ENCODE peak calls at places on chromosomes 1 and 21, in ten cellular contexts. One of them, this sample, is unnamed.

GRCh38 chr1:34683616-34684015 is 71.2 kb upstream of the GJB5 start:
- DNase-seq in tibial artery: no peak
- DNase-seq in suprapubic skin: no peak
- DNase-seq in RWPE2: no peak
- DNase-seq in HFF-Myc: no peak
- DNase-seq in fibroblast of the aortic adventitia: no peak
- DNase-seq in upper lobe of left lung: no peak
- DNase-seq in right atrium auricular region: peak
- DNase-seq in CD4-positive, alpha-beta T cell: no peak
- DNase-seq in B cell: no peak
- DNase-seq in this sample: no peak

GRCh38 chr1:200041337-200042118 is 14.0 kb downstream of the NR5A2 start:
- DNase-seq in fibroblast of the aortic adventitia: no peak
- DNase-seq in right atrium auricular region: no peak
- DNase-seq in HFF-Myc: no peak
- DNase-seq in B cell: no peak
- DNase-seq in suprapubic skin: no peak
- DNase-seq in tibial artery: no peak
- DNase-seq in RWPE2: no peak
- DNase-seq in upper lobe of left lung: no peak
- DNase-seq in CD4-positive, alpha-beta T cell: no peak
- DNase-seq in this sample: no peak

GRCh38 chr1:97986041-97987005 is 65.5 kb upstream of the DPYD start:
- DNase-seq in B cell: no peak
- DNase-seq in HFF-Myc: no peak
- DNase-seq in fibroblast of the aortic adventitia: no peak
- DNase-seq in right atrium auricular region: no peak
- DNase-seq in upper lobe of left lung: peak
- DNase-seq in CD4-positive, alpha-beta T cell: no peak
- DNase-seq in tibial artery: no peak
- DNase-seq in suprapubic skin: no peak
- DNase-seq in RWPE2: no peak
- DNase-seq in this sample: no peak

GRCh38 chr1:215567491-215568286 is 585 bp downstream of the KCTD3 start:
- DNase-seq in RWPE2: no peak
- DNase-seq in HFF-Myc: peak
- DNase-seq in tibial artery: no peak
- DNase-seq in upper lobe of left lung: peak
- DNase-seq in CD4-positive, alpha-beta T cell: no peak
- DNase-seq in suprapubic skin: no peak
- DNase-seq in B cell: peak
- DNase-seq in fibroblast of the aortic adventitia: peak
- DNase-seq in right atrium auricular region: no peak
- DNase-seq in this sample: no peak

GRCh38 chr1:109914587-109915240 is 4.1 kb downstream of the CSF1 start:
- DNase-seq in RWPE2: no peak
- DNase-seq in fibroblast of the aortic adventitia: peak
- DNase-seq in tibial artery: peak
- DNase-seq in HFF-Myc: peak
- DNase-seq in B cell: no peak
- DNase-seq in CD4-positive, alpha-beta T cell: no peak
- DNase-seq in upper lobe of left lung: no peak
- DNase-seq in right atrium auricular region: peak
- DNase-seq in suprapubic skin: peak
- DNase-seq in this sample: no peak

GRCh38 chr1:220680085-220680687 is 10.0 kb upstream of the C1orf115 start:
- DNase-seq in suprapubic skin: no peak
- DNase-seq in B cell: peak
- DNase-seq in upper lobe of left lung: no peak
- DNase-seq in fibroblast of the aortic adventitia: peak
- DNase-seq in tibial artery: no peak
- DNase-seq in HFF-Myc: no peak
- DNase-seq in CD4-positive, alpha-beta T cell: no peak
- DNase-seq in RWPE2: no peak
- DNase-seq in right atrium auricular region: no peak
- DNase-seq in this sample: no peak

GRCh38 chr1:205313681-205314308 is 7.8 kb downstream of the NUAK2 start:
- DNase-seq in B cell: peak
- DNase-seq in upper lobe of left lung: peak
- DNase-seq in suprapubic skin: no peak
- DNase-seq in tibial artery: peak
- DNase-seq in CD4-positive, alpha-beta T cell: no peak
- DNase-seq in right atrium auricular region: peak
- DNase-seq in fibroblast of the aortic adventitia: peak
- DNase-seq in HFF-Myc: no peak
- DNase-seq in RWPE2: no peak
- DNase-seq in this sample: no peak

GRCh38 chr21:25456672-25457071 is 150.6 kb downstream of the MRPL39 start:
- DNase-seq in RWPE2: no peak
- DNase-seq in tibial artery: no peak
- DNase-seq in B cell: peak
- DNase-seq in HFF-Myc: no peak
- DNase-seq in right atrium auricular region: no peak
- DNase-seq in upper lobe of left lung: no peak
- DNase-seq in suprapubic skin: no peak
- DNase-seq in CD4-positive, alpha-beta T cell: no peak
- DNase-seq in fibroblast of the aortic adventitia: no peak
- DNase-seq in this sample: no peak

GRCh38 chr1:178484698-178485225 is 12.0 kb downstream of the CLEC20A start:
- DNase-seq in B cell: no peak
- DNase-seq in tibial artery: no peak
- DNase-seq in HFF-Myc: no peak
- DNase-seq in fibroblast of the aortic adventitia: no peak
- DNase-seq in suprapubic skin: no peak
- DNase-seq in RWPE2: no peak
- DNase-seq in CD4-positive, alpha-beta T cell: no peak
- DNase-seq in right atrium auricular region: no peak
- DNase-seq in upper lobe of left lung: no peak
- DNase-seq in this sample: no peak

GRCh38 chr21:46190491-46191131 is 6.4 kb upstream of the SPATC1L start:
- DNase-seq in RWPE2: no peak
- DNase-seq in suprapubic skin: peak
- DNase-seq in upper lobe of left lung: no peak
- DNase-seq in fibroblast of the aortic adventitia: no peak
- DNase-seq in HFF-Myc: no peak
- DNase-seq in tibial artery: no peak
- DNase-seq in CD4-positive, alpha-beta T cell: no peak
- DNase-seq in right atrium auricular region: peak
- DNase-seq in B cell: no peak
- DNase-seq in this sample: peak

GRCh38 chr1:233879841-233880240 is 24.6 kb upstream of the SLC35F3 start:
- DNase-seq in tibial artery: no peak
- DNase-seq in RWPE2: no peak
- DNase-seq in fibroblast of the aortic adventitia: no peak
- DNase-seq in B cell: no peak
- DNase-seq in suprapubic skin: no peak
- DNase-seq in right atrium auricular region: no peak
- DNase-seq in HFF-Myc: no peak
- DNase-seq in CD4-positive, alpha-beta T cell: no peak
- DNase-seq in upper lobe of left lung: no peak
- DNase-seq in this sample: no peak

GRCh38 chr1:47424336-47424982 is 8.4 kb downstream of the FOXE3 start:
- DNase-seq in RWPE2: no peak
- DNase-seq in right atrium auricular region: no peak
- DNase-seq in upper lobe of left lung: no peak
- DNase-seq in fibroblast of the aortic adventitia: peak
- DNase-seq in tibial artery: peak
- DNase-seq in suprapubic skin: no peak
- DNase-seq in CD4-positive, alpha-beta T cell: no peak
- DNase-seq in HFF-Myc: no peak
- DNase-seq in B cell: no peak
- DNase-seq in this sample: no peak

GRCh38 chr1:204320413-204320812 is 39.3 kb downstream of the PLEKHA6 start:
- DNase-seq in HFF-Myc: no peak
- DNase-seq in CD4-positive, alpha-beta T cell: no peak
- DNase-seq in fibroblast of the aortic adventitia: peak
- DNase-seq in suprapubic skin: no peak
- DNase-seq in tibial artery: no peak
- DNase-seq in upper lobe of left lung: no peak
- DNase-seq in RWPE2: no peak
- DNase-seq in right atrium auricular region: no peak
- DNase-seq in B cell: no peak
- DNase-seq in this sample: no peak

GRCh38 chr1:156480411-156481192 is 20.0 kb downstream of the MEF2D start:
- DNase-seq in RWPE2: no peak
- DNase-seq in CD4-positive, alpha-beta T cell: peak
- DNase-seq in fibroblast of the aortic adventitia: no peak
- DNase-seq in upper lobe of left lung: no peak
- DNase-seq in tibial artery: no peak
- DNase-seq in right atrium auricular region: no peak
- DNase-seq in HFF-Myc: no peak
- DNase-seq in B cell: peak
- DNase-seq in suprapubic skin: no peak
- DNase-seq in this sample: no peak

GRCh38 chr1:19074361-19074901 is 118.0 kb upstream of the IFFO2 start:
- DNase-seq in suprapubic skin: no peak
- DNase-seq in CD4-positive, alpha-beta T cell: peak
- DNase-seq in B cell: no peak
- DNase-seq in HFF-Myc: no peak
- DNase-seq in tibial artery: no peak
- DNase-seq in RWPE2: no peak
- DNase-seq in fibroblast of the aortic adventitia: no peak
- DNase-seq in right atrium auricular region: no peak
- DNase-seq in upper lobe of left lung: no peak
- DNase-seq in this sample: no peak

GRCh38 chr1:202791102-202791747 is 17.0 kb downstream of the KDM5B start:
- DNase-seq in upper lobe of left lung: no peak
- DNase-seq in B cell: no peak
- DNase-seq in RWPE2: no peak
- DNase-seq in tibial artery: no peak
- DNase-seq in HFF-Myc: no peak
- DNase-seq in right atrium auricular region: no peak
- DNase-seq in suprapubic skin: no peak
- DNase-seq in fibroblast of the aortic adventitia: no peak
- DNase-seq in CD4-positive, alpha-beta T cell: no peak
- DNase-seq in this sample: no peak

GRCh38 chr1:161725888-161726630 is 4.7 kb downstream of the FCRLB start:
- DNase-seq in suprapubic skin: peak
- DNase-seq in HFF-Myc: no peak
- DNase-seq in tibial artery: peak
- DNase-seq in right atrium auricular region: peak
- DNase-seq in B cell: peak
- DNase-seq in RWPE2: peak
- DNase-seq in CD4-positive, alpha-beta T cell: no peak
- DNase-seq in upper lobe of left lung: peak
- DNase-seq in fibroblast of the aortic adventitia: peak
- DNase-seq in this sample: no peak
- TF ChIP-seq CTCF in suprapubic skin: no peak
- TF ChIP-seq CTCF in HFF-Myc: peak
- TF ChIP-seq CTCF in tibial artery: peak
- TF ChIP-seq CTCF in right atrium auricular region: no peak
- TF ChIP-seq CTCF in B cell: peak
- TF ChIP-seq CTCF in RWPE2: peak
- TF ChIP-seq CTCF in CD4-positive, alpha-beta T cell: no peak
- TF ChIP-seq CTCF in upper lobe of left lung: no peak
- TF ChIP-seq CTCF in fibroblast of the aortic adventitia: peak
- TF ChIP-seq CTCF in this sample: no peak

DNA sequence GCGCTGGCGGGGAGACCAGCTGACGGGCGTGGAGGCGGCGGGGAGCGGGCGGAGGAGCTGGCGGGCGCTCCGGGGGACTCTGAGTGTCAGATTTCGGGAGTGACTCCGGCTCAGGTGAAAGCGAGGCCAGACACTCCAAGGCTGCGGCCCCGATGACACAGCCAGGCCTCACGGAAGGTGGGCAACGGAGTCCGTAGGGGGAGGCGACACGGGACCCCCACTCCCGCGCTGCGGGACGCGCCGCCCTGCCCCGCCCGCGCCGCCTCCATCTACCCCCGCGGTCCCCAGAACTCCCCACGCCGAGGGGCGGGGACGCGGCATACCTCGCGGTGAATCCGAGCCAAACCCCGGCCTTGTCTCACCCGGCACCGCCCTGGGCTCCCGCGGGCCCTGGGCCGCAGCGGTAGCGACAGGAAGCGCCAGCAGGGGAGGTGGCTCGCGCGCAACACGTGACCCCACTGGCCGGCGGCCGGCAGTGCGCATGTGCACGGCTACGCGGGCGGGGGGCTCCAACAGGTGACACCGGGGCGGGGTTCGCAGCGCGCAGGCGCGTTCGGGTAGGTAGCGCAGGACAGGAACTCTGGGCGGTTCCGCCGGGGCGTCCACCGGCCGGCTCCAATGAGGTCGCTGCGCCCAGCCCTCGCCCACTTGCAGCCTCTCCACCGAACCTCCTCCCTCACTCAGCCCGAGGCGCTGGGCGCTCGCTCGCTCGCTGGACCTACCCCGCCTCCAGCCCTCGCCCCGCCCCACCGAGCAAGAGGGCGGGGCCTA is at the start of gene CC2D1B:
- DNase-seq in HFF-Myc: peak
- DNase-seq in tibial artery: peak
- DNase-seq in upper lobe of left lung: peak
- DNase-seq in right atrium auricular region: peak
- DNase-seq in fibroblast of the aortic adventitia: peak
- DNase-seq in RWPE2: peak
- DNase-seq in suprapubic skin: peak
- DNase-seq in B cell: peak
- DNase-seq in CD4-positive, alpha-beta T cell: peak
- DNase-seq in this sample: peak
- TF ChIP-seq CTCF in HFF-Myc: no peak
- TF ChIP-seq CTCF in tibial artery: peak
- TF ChIP-seq CTCF in upper lobe of left lung: peak
- TF ChIP-seq CTCF in right atrium auricular region: no peak
- TF ChIP-seq CTCF in fibroblast of the aortic adventitia: no peak
- TF ChIP-seq CTCF in RWPE2: no peak
- TF ChIP-seq CTCF in suprapubic skin: no peak
- TF ChIP-seq CTCF in B cell: no peak
- TF ChIP-seq CTCF in CD4-positive, alpha-beta T cell: no peak
- TF ChIP-seq CTCF in this sample: no peak

DNA sequence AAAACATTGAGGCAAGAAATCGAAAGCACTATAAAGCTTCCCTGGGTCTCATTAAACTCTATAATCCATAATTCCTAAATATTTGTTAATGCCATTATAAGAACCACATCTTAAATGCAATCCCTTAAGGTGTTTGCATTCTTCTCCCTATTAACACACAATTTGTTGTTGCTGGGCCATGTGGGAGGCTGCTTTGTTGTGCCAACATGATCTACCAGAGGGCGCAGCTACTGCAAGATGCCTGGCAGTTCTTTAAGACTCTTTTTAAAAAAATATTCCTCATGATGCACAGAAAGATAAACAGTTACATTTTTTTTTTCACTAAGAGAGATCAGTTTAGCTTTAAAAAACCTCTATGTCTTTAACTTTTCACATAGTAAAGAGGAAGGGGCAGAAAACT is 39.0 kb upstream of the BCAS2 start:
- DNase-seq in RWPE2: no peak
- DNase-seq in CD4-positive, alpha-beta T cell: no peak
- DNase-seq in fibroblast of the aortic adventitia: no peak
- DNase-seq in B cell: no peak
- DNase-seq in upper lobe of left lung: no peak
- DNase-seq in tibial artery: no peak
- DNase-seq in suprapubic skin: no peak
- DNase-seq in right atrium auricular region: no peak
- DNase-seq in HFF-Myc: no peak
- DNase-seq in this sample: no peak
- TF ChIP-seq CTCF in RWPE2: peak
- TF ChIP-seq CTCF in CD4-positive, alpha-beta T cell: no peak
- TF ChIP-seq CTCF in fibroblast of the aortic adventitia: no peak
- TF ChIP-seq CTCF in B cell: no peak
- TF ChIP-seq CTCF in upper lobe of left lung: no peak
- TF ChIP-seq CTCF in tibial artery: no peak
- TF ChIP-seq CTCF in suprapubic skin: no peak
- TF ChIP-seq CTCF in right atrium auricular region: no peak
- TF ChIP-seq CTCF in HFF-Myc: no peak
- TF ChIP-seq CTCF in this sample: no peak

GRCh38 chr1:164921493-164921892 is 362.5 kb downstream of the PBX1 start:
- DNase-seq in right atrium auricular region: no peak
- DNase-seq in tibial artery: no peak
- DNase-seq in fibroblast of the aortic adventitia: no peak
- DNase-seq in upper lobe of left lung: no peak
- DNase-seq in CD4-positive, alpha-beta T cell: no peak
- DNase-seq in RWPE2: no peak
- DNase-seq in HFF-Myc: no peak
- DNase-seq in B cell: no peak
- DNase-seq in suprapubic skin: no peak
- DNase-seq in this sample: no peak
- TF ChIP-seq CTCF in right atrium auricular region: no peak
- TF ChIP-seq CTCF in tibial artery: no peak
- TF ChIP-seq CTCF in fibroblast of the aortic adventitia: no peak
- TF ChIP-seq CTCF in upper lobe of left lung: no peak
- TF ChIP-seq CTCF in CD4-positive, alpha-beta T cell: no peak
- TF ChIP-seq CTCF in RWPE2: no peak
- TF ChIP-seq CTCF in HFF-Myc: no peak
- TF ChIP-seq CTCF in B cell: no peak
- TF ChIP-seq CTCF in suprapubic skin: no peak
- TF ChIP-seq CTCF in this sample: no peak

This sample was measured in omental fat pad.